ENCODE peak calls at places on chromosomes 3 and 15, in ten cellular contexts. H is activated CD8-positive, alpha-beta memory T cell treated with anti-CD3 and anti-CD28 coated beads, Interleukin-2, amount 50 U/mL, for 48 hours; E is lung; R is DMS153; Z is NCI-H2171; X is Ammon's horn; G is NCI-H69; C is retina; P is thoracic aorta; L is HCT116. N is an unnamed sample.

GRCh38 chr3:131596884-131597283 is 94.1 kb upstream of the MRPL3 start:
- DNase-seq in G (no peak), P (no peak), L (no peak), H (no peak), X (no peak), E (no peak), Z (no peak), C (no peak), R (no peak), N (no peak)

GRCh38 chr3:32862247-32863013 is 44.6 kb downstream of the TRIM71 start:
- DNase-seq in L (no peak), P (no peak), Z (no peak), H (no peak), C (peak), E (no peak), G (no peak), X (no peak), R (no peak), N (no peak)

GRCh38 chr3:159711560-159712333 is 276.9 kb upstream of the IL12A start:
- DNase-seq in H (no peak), P (peak), G (peak), X (no peak), Z (no peak), C (peak), L (no peak), R (no peak), E (no peak), N (no peak)

GRCh38 chr3:70849911-70850699 is 537.7 kb upstream of the MDFIC2 start:
- DNase-seq in R (no peak), X (no peak), L (peak), P (no peak), Z (no peak), E (no peak), C (no peak), H (no peak), G (peak), N (peak)

GRCh38 chr3:153210116-153210515 is 48.1 kb downstream of the RAP2B start:
- DNase-seq in P (no peak), R (no peak), L (peak), G (no peak), H (no peak), E (no peak), C (no peak), X (no peak), Z (no peak), N (no peak)

GRCh38 chr15:77904436-77904821 is 173.1 kb downstream of the TBC1D2B start:
- DNase-seq in Z (no peak), E (no peak), L (no peak), P (no peak), R (no peak), G (no peak), X (no peak), H (no peak), C (no peak), N (no peak)

GRCh38 chr3:4771238-4771637 is 208.0 kb upstream of the BHLHE40 start:
- DNase-seq in H (no peak), Z (no peak), X (no peak), E (no peak), G (no peak), R (no peak), P (no peak), L (no peak), C (no peak), N (no peak)

GRCh38 chr15:69908518-69909420 is 188.9 kb downstream of the TLE3 start:
- DNase-seq in E (no peak), Z (no peak), C (no peak), H (no peak), P (no peak), X (no peak), L (no peak), R (no peak), G (no peak), N (no peak)

GRCh38 chr3:173066044-173066679 is 74.9 kb downstream of the SPATA16 start:
- DNase-seq in P (no peak), L (no peak), Z (peak), R (no peak), G (peak), E (no peak), X (no peak), H (no peak), C (no peak), N (no peak)

GRCh38 chr15:50973605-50974004 is 65.1 kb downstream of the AP4E1 start:
- DNase-seq in R (no peak), L (no peak), C (no peak), H (no peak), E (no peak), P (no peak), G (no peak), X (no peak), Z (no peak), N (no peak)

GRCh38 chr3:42498034-42498433 is 4.4 kb upstream of the VIPR1 start:
- DNase-seq in R (no peak), X (no peak), H (peak), E (no peak), G (no peak), C (no peak), P (no peak), Z (no peak), L (no peak), N (no peak)

GRCh38 chr3:183555541-183556081 is at the start of gene KLHL6:
- DNase-seq in G (peak), Z (no peak), R (no peak), P (no peak), H (peak), E (no peak), C (no peak), X (peak), L (no peak), N (no peak)

GRCh38 chr15:60091150-60091549 is 87.0 kb downstream of the FOXB1 start:
- DNase-seq in E (peak), R (no peak), X (no peak), G (no peak), C (no peak), L (no peak), Z (no peak), H (no peak), P (no peak), N (peak)

GRCh38 chr3:116930786-116931185 is 221.2 kb downstream of the TUSC7 start:
- DNase-seq in X (no peak), R (no peak), E (no peak), C (no peak), L (no peak), Z (no peak), G (no peak), H (no peak), P (no peak), N (no peak)

GRCh38 chr3:113231391-113231790 is 20.0 kb downstream of the BOC start:
- DNase-seq in C (no peak), L (no peak), X (no peak), G (no peak), Z (no peak), H (no peak), R (no peak), P (no peak), E (no peak), N (no peak)

GRCh38 chr3:4546346-4547178 is 53.4 kb downstream of the ITPR1 start:
- DNase-seq in H (no peak), L (no peak), X (no peak), C (no peak), E (no peak), Z (no peak), G (no peak), R (no peak), P (no peak), N (no peak)

GRCh38 chr3:50627407-50628051 is 10.6 kb downstream of the MAPKAPK3 start:
- DNase-seq in P (peak), X (peak), R (no peak), Z (no peak), C (peak), H (no peak), L (peak), E (peak), G (peak), N (peak)

GRCh38 chr15:90683876-90684275 is 33.3 kb upstream of the BLM start:
- DNase-seq in G (no peak), E (no peak), C (no peak), L (no peak), P (no peak), H (no peak), R (no peak), X (no peak), Z (no peak), N (no peak)

GRCh38 chr15:40463279-40463678 is 7.5 kb upstream of the CHST14 start:
- DNase-seq in E (no peak), C (no peak), P (no peak), L (no peak), R (no peak), Z (no peak), G (no peak), H (no peak), X (no peak), N (no peak)

GRCh38 chr3:194276768-194277546 is 74.2 kb downstream of the CPN2 start:
- DNase-seq in L (no peak), R (no peak), X (no peak), C (no peak), H (peak), G (peak), E (no peak), Z (peak), P (peak), N (no peak)

GRCh38 chr3:186613637-186614265 is 891 bp downstream of the AHSG start:
- DNase-seq in C (no peak), R (no peak), X (no peak), L (no peak), H (no peak), Z (no peak), E (no peak), P (no peak), G (peak), N (no peak)

GRCh38 chr3:54507876-54508460 is 385.6 kb downstream of the CACNA2D3 start:
- DNase-seq in P (no peak), G (no peak), C (no peak), H (no peak), L (no peak), X (no peak), E (peak), R (no peak), Z (no peak), N (no peak)

GRCh38 chr3:21705769-21706168 is 45.2 kb downstream of the ZNF385D start:
- DNase-seq in X (peak), L (no peak), H (no peak), C (no peak), Z (no peak), P (peak), G (no peak), R (no peak), E (peak), N (peak)

GRCh38 chr3:173737167-173737808 is 339.7 kb downstream of the NLGN1 start:
- DNase-seq in H (no peak), L (no peak), Z (no peak), E (no peak), X (no peak), R (no peak), P (no peak), G (no peak), C (no peak), N (no peak)

GRCh38 chr15:82656641-82657266 is 9.6 kb upstream of the CPEB1 start:
- DNase-seq in L (no peak), E (no peak), P (no peak), R (no peak), H (no peak), X (no peak), C (no peak), Z (no peak), G (peak), N (no peak)

GRCh38 chr3:64675848-64676247 is 12.0 kb downstream of the ADAMTS9 start:
- DNase-seq in P (no peak), C (no peak), G (no peak), E (no peak), X (no peak), L (no peak), Z (no peak), R (no peak), H (no peak), N (no peak)

GRCh38 chr15:34360298-34360697 is 6.7 kb downstream of the LPCAT4 start:
- DNase-seq in G (no peak), X (no peak), E (no peak), H (no peak), R (no peak), L (peak), Z (no peak), C (no peak), P (no peak), N (no peak)

N was measured in SW 1271.